ENCODE peak calls at places on chromosome 4, in eight cellular contexts. B is Caco-2; Q is islet precursor cell; D is activated T-helper 1 cell treated with Interleukin-2 at 50 U/mL for 16 hours; N is stimulated activated CD4-positive, alpha-beta T cell treated with anti-CD3 and anti-CD28 coated beads, Interleukin-15, amount 100 ng/mL, for 1 hour; P is EH; O is cardiac muscle cell; Y is T-helper 2 cell. G is an unnamed sample.

GRCh38 chr4:93573285-93573684 is 255.3 kb upstream of the ATOH1 start:
- DNase-seq in P (no peak), Y (no peak), Q (no peak), D (no peak), B (no peak), N (no peak), O (no peak), G (no peak)

GRCh38 chr4:38150766-38151165 is 190.6 kb downstream of the PTTG2 start:
- DNase-seq in N (no peak), B (no peak), P (peak), Q (no peak), Y (no peak), O (peak), D (no peak), G (no peak)

GRCh38 chr4:62618042-62618441 is 1417.9 kb downstream of the ADGRL3 start:
- DNase-seq in D (no peak), P (no peak), Y (no peak), O (no peak), N (no peak), B (no peak), Q (no peak), G (no peak)

GRCh38 chr4:126086041-126086440 is 771.3 kb downstream of the FAT4 start:
- DNase-seq in B (no peak), N (no peak), D (no peak), O (no peak), Q (no peak), Y (no peak), P (no peak), G (no peak)

GRCh38 chr4:86484241-86484640 is 109.9 kb upstream of the PTPN13 start:
- DNase-seq in N (no peak), B (no peak), Y (peak), P (no peak), O (no peak), D (no peak), Q (no peak), G (no peak)

GRCh38 chr4:10183462-10183861 is 66.9 kb upstream of the WDR1 start:
- DNase-seq in B (no peak), Y (peak), Q (no peak), P (peak), D (no peak), O (no peak), N (no peak), G (no peak)

GRCh38 chr4:10006236-10006603 is 15.1 kb downstream of the SLC2A9 start:
- DNase-seq in O (peak), Q (no peak), P (peak), Y (no peak), B (no peak), D (no peak), N (no peak), G (no peak)

GRCh38 chr4:82661601-82662000 is 99.8 kb upstream of the TMEM150C start:
- DNase-seq in O (no peak), P (no peak), Y (no peak), N (no peak), B (no peak), Q (no peak), D (no peak), G (no peak)

GRCh38 chr4:141771889-141772830 is 135.8 kb downstream of the IL15 start:
- DNase-seq in B (no peak), N (no peak), D (no peak), P (no peak), Q (no peak), Y (peak), O (no peak), G (no peak)

G was measured in activated T-cell treated with anti-CD3 and anti-CD28 coated beads for 1 hour.